ENCODE peak calls at places on chromosome 21, in five cellular contexts. One of them, this sample, is unnamed.

GRCh38 chr21:35050348-35051286 is 1.5 kb upstream of the RUNX1 start:
- DNase-seq in ascending aorta: no peak
- DNase-seq in K562: peak
- DNase-seq in T follicular helper cell: no peak
- DNase-seq in astrocyte of the spinal cord: no peak
- DNase-seq in this sample: no peak

GRCh38 chr21:41983229-41983628 is 26.9 kb downstream of the ZBTB21 start:
- DNase-seq in ascending aorta: no peak
- DNase-seq in K562: no peak
- DNase-seq in T follicular helper cell: no peak
- DNase-seq in astrocyte of the spinal cord: no peak
- DNase-seq in this sample: no peak

GRCh38 chr21:31557421-31557955 is 102.0 kb upstream of the SOD1 start:
- DNase-seq in ascending aorta: no peak
- DNase-seq in K562: no peak
- DNase-seq in T follicular helper cell: no peak
- DNase-seq in astrocyte of the spinal cord: no peak
- DNase-seq in this sample: no peak

GRCh38 chr21:36776981-36777617 is 78.2 kb downstream of the SIM2 start:
- DNase-seq in ascending aorta: no peak
- DNase-seq in K562: no peak
- DNase-seq in T follicular helper cell: no peak
- DNase-seq in astrocyte of the spinal cord: no peak
- DNase-seq in this sample: no peak

GRCh38 chr21:34844033-34844923 is 175.5 kb downstream of the CLIC6 start:
- DNase-seq in ascending aorta: no peak
- DNase-seq in K562: no peak
- DNase-seq in T follicular helper cell: no peak
- DNase-seq in astrocyte of the spinal cord: peak
- DNase-seq in this sample: peak

GRCh38 chr21:45388011-45388521 is 16.9 kb upstream of the COL18A1 start:
- DNase-seq in ascending aorta: no peak
- DNase-seq in K562: no peak
- DNase-seq in T follicular helper cell: no peak
- DNase-seq in astrocyte of the spinal cord: no peak
- DNase-seq in this sample: no peak

GRCh38 chr21:33931799-33932390 is 16.3 kb upstream of the ATP5PO start:
- DNase-seq in ascending aorta: no peak
- DNase-seq in K562: no peak
- DNase-seq in T follicular helper cell: no peak
- DNase-seq in astrocyte of the spinal cord: no peak
- DNase-seq in this sample: no peak

GRCh38 chr21:42974832-42975820 is 764 bp downstream of the PKNOX1 start:
- DNase-seq in ascending aorta: no peak
- DNase-seq in K562: peak
- DNase-seq in T follicular helper cell: peak
- DNase-seq in astrocyte of the spinal cord: peak
- DNase-seq in this sample: peak

GRCh38 chr21:35045539-35046222 is 3.4 kb downstream of the RUNX1 start:
- DNase-seq in ascending aorta: no peak
- DNase-seq in K562: no peak
- DNase-seq in T follicular helper cell: peak
- DNase-seq in astrocyte of the spinal cord: no peak
- DNase-seq in this sample: no peak

GRCh38 chr21:34580181-34580700 is 34.7 kb downstream of the RCAN1 start:
- DNase-seq in ascending aorta: peak
- DNase-seq in K562: no peak
- DNase-seq in T follicular helper cell: no peak
- DNase-seq in astrocyte of the spinal cord: no peak
- DNase-seq in this sample: no peak

GRCh38 chr21:28516996-28517592 is 475.6 kb downstream of the LTN1 start:
- DNase-seq in ascending aorta: no peak
- DNase-seq in K562: no peak
- DNase-seq in T follicular helper cell: peak
- DNase-seq in astrocyte of the spinal cord: peak
- DNase-seq in this sample: peak

GRCh38 chr21:41196990-41197389 is 29.0 kb downstream of the BACE2 start:
- DNase-seq in ascending aorta: no peak
- DNase-seq in K562: no peak
- DNase-seq in T follicular helper cell: no peak
- DNase-seq in astrocyte of the spinal cord: peak
- DNase-seq in this sample: peak

GRCh38 chr21:16768096-16768495 is 744.7 kb upstream of the CXADR start:
- DNase-seq in ascending aorta: no peak
- DNase-seq in K562: no peak
- DNase-seq in T follicular helper cell: no peak
- DNase-seq in astrocyte of the spinal cord: peak
- DNase-seq in this sample: no peak

GRCh38 chr21:17472167-17472566 is 40.7 kb upstream of the CXADR start:
- DNase-seq in ascending aorta: no peak
- DNase-seq in K562: no peak
- DNase-seq in T follicular helper cell: no peak
- DNase-seq in astrocyte of the spinal cord: no peak
- DNase-seq in this sample: no peak

GRCh38 chr21:15203740-15204139 is 138.9 kb upstream of the NRIP1 start:
- DNase-seq in ascending aorta: no peak
- DNase-seq in K562: no peak
- DNase-seq in T follicular helper cell: no peak
- DNase-seq in astrocyte of the spinal cord: no peak
- DNase-seq in this sample: no peak

GRCh38 chr21:37006521-37007291 is at the start of gene RIPPLY3:
- DNase-seq in ascending aorta: no peak
- DNase-seq in K562: no peak
- DNase-seq in T follicular helper cell: no peak
- DNase-seq in astrocyte of the spinal cord: peak
- DNase-seq in this sample: peak

This sample was measured in fibroblast of pulmonary artery.